ENCODE peak calls at places on chromosomes 5 and 9, in six cellular contexts. One of them, this sample, is unnamed.

GRCh38 chr9:34496149-34496712 is 26.6 kb downstream of the ENHO start:
- DNase-seq in HL-60: no peak
- DNase-seq in lower leg skin: no peak
- DNase-seq in GOT3: no peak
- DNase-seq in NCI-H1092 treated with DMSO at 0.1 percent for 48 hours: no peak
- DNase-seq in CD8-positive, alpha-beta memory T cell: no peak
- DNase-seq in this sample: no peak

GRCh38 chr5:123599171-123599570 is 87.2 kb downstream of the CSNK1G3 start:
- DNase-seq in HL-60: no peak
- DNase-seq in lower leg skin: no peak
- DNase-seq in GOT3: no peak
- DNase-seq in NCI-H1092 treated with DMSO at 0.1 percent for 48 hours: no peak
- DNase-seq in CD8-positive, alpha-beta memory T cell: no peak
- DNase-seq in this sample: no peak

GRCh38 chr5:148452499-148453193 is 68.9 kb downstream of the FBXO38 start:
- DNase-seq in HL-60: no peak
- DNase-seq in lower leg skin: no peak
- DNase-seq in GOT3: no peak
- DNase-seq in NCI-H1092 treated with DMSO at 0.1 percent for 48 hours: no peak
- DNase-seq in CD8-positive, alpha-beta memory T cell: no peak
- DNase-seq in this sample: no peak

GRCh38 chr5:179300834-179301233 is 44.4 kb downstream of the ADAMTS2 start:
- DNase-seq in HL-60: no peak
- DNase-seq in lower leg skin: no peak
- DNase-seq in GOT3: no peak
- DNase-seq in NCI-H1092 treated with DMSO at 0.1 percent for 48 hours: no peak
- DNase-seq in CD8-positive, alpha-beta memory T cell: no peak
- DNase-seq in this sample: peak; percentile 82

GRCh38 chr9:109886617-109887016 is 106.6 kb downstream of the PALM2AKAP2 start:
- DNase-seq in HL-60: no peak
- DNase-seq in lower leg skin: no peak
- DNase-seq in GOT3: no peak
- DNase-seq in NCI-H1092 treated with DMSO at 0.1 percent for 48 hours: no peak
- DNase-seq in CD8-positive, alpha-beta memory T cell: no peak
- DNase-seq in this sample: no peak

GRCh38 chr9:99419099-99419498 is 197.0 kb downstream of the SEC61B start:
- DNase-seq in HL-60: peak; percentile 38
- DNase-seq in lower leg skin: no peak
- DNase-seq in GOT3: no peak
- DNase-seq in NCI-H1092 treated with DMSO at 0.1 percent for 48 hours: no peak
- DNase-seq in CD8-positive, alpha-beta memory T cell: no peak
- DNase-seq in this sample: no peak

GRCh38 chr5:111774525-111774924 is 17.5 kb upstream of the NREP start:
- DNase-seq in HL-60: no peak
- DNase-seq in lower leg skin: no peak
- DNase-seq in GOT3: no peak
- DNase-seq in NCI-H1092 treated with DMSO at 0.1 percent for 48 hours: no peak
- DNase-seq in CD8-positive, alpha-beta memory T cell: no peak
- DNase-seq in this sample: peak; percentile 66

GRCh38 chr9:95815153-95815552 is 60.3 kb upstream of the ERCC6L2 start:
- DNase-seq in HL-60: no peak
- DNase-seq in lower leg skin: no peak
- DNase-seq in GOT3: no peak
- DNase-seq in NCI-H1092 treated with DMSO at 0.1 percent for 48 hours: no peak
- DNase-seq in CD8-positive, alpha-beta memory T cell: no peak
- DNase-seq in this sample: no peak

GRCh38 chr5:65066385-65066784 is 297.7 kb downstream of the CWC27 start:
- DNase-seq in HL-60: no peak
- DNase-seq in lower leg skin: peak; percentile 22
- DNase-seq in GOT3: no peak
- DNase-seq in NCI-H1092 treated with DMSO at 0.1 percent for 48 hours: no peak
- DNase-seq in CD8-positive, alpha-beta memory T cell: no peak
- DNase-seq in this sample: no peak

GRCh38 chr5:132754947-132755346 is 7.7 kb downstream of the CCNI2 start:
- DNase-seq in HL-60: no peak
- DNase-seq in lower leg skin: no peak
- DNase-seq in GOT3: no peak
- DNase-seq in NCI-H1092 treated with DMSO at 0.1 percent for 48 hours: no peak
- DNase-seq in CD8-positive, alpha-beta memory T cell: no peak
- DNase-seq in this sample: no peak

GRCh38 chr9:96251451-96251850 is 50.5 kb downstream of the HSD17B3 start:
- DNase-seq in HL-60: no peak
- DNase-seq in lower leg skin: no peak
- DNase-seq in GOT3: no peak
- DNase-seq in NCI-H1092 treated with DMSO at 0.1 percent for 48 hours: no peak
- DNase-seq in CD8-positive, alpha-beta memory T cell: no peak
- DNase-seq in this sample: no peak

GRCh38 chr5:41641621-41642020 is 131.2 kb upstream of the PLCXD3 start:
- DNase-seq in HL-60: no peak
- DNase-seq in lower leg skin: no peak
- DNase-seq in GOT3: no peak
- DNase-seq in NCI-H1092 treated with DMSO at 0.1 percent for 48 hours: no peak
- DNase-seq in CD8-positive, alpha-beta memory T cell: no peak
- DNase-seq in this sample: no peak

GRCh38 chr9:113345165-113345564 is 4.2 kb upstream of the BSPRY start:
- DNase-seq in HL-60: no peak
- DNase-seq in lower leg skin: no peak
- DNase-seq in GOT3: no peak
- DNase-seq in NCI-H1092 treated with DMSO at 0.1 percent for 48 hours: no peak
- DNase-seq in CD8-positive, alpha-beta memory T cell: no peak
- DNase-seq in this sample: no peak

This sample was measured in kidney.